ENCODE peak calls at places on chromosomes 13 and 19, in six cellular contexts. One of them, this sample, is unnamed.

GRCh38 chr13:76687467-76687866 is 198.7 kb downstream of the KCTD12 start:
- DNase-seq in OCI-LY7: no peak
- DNase-seq in A549: no peak
- DNase-seq in IMR-90: no peak
- DNase-seq in fibroblast of lung: no peak
- DNase-seq in keratinocyte: no peak
- DNase-seq in this sample: no peak

GRCh38 chr13:32134241-32134801 is 102.7 kb downstream of the FRY start:
- DNase-seq in OCI-LY7: no peak
- DNase-seq in IMR-90: peak
- DNase-seq in fibroblast of lung: peak
- DNase-seq in keratinocyte: no peak
- DNase-seq in A549: no peak
- DNase-seq in this sample: no peak

GRCh38 chr19:7852851-7853759 is 21.1 kb downstream of the PRR36 start:
- DNase-seq in A549: peak
- DNase-seq in fibroblast of lung: peak
- DNase-seq in OCI-LY7: peak
- DNase-seq in IMR-90: peak
- DNase-seq in keratinocyte: no peak
- DNase-seq in this sample: peak

GRCh38 chr13:30034448-30034795 is 184.0 kb upstream of the UBL3 start:
- DNase-seq in fibroblast of lung: peak
- DNase-seq in keratinocyte: no peak
- DNase-seq in A549: no peak
- DNase-seq in OCI-LY7: no peak
- DNase-seq in IMR-90: peak
- DNase-seq in this sample: no peak

GRCh38 chr13:22422712-22423111 is 751.8 kb downstream of the FGF9 start:
- DNase-seq in fibroblast of lung: no peak
- DNase-seq in keratinocyte: no peak
- DNase-seq in IMR-90: no peak
- DNase-seq in OCI-LY7: no peak
- DNase-seq in A549: no peak
- DNase-seq in this sample: no peak

GRCh38 chr13:41352935-41353801 is 42.1 kb downstream of the NAA16 start:
- DNase-seq in A549: peak
- DNase-seq in fibroblast of lung: peak
- DNase-seq in IMR-90: peak
- DNase-seq in keratinocyte: peak
- DNase-seq in OCI-LY7: peak
- DNase-seq in this sample: peak

GRCh38 chr19:48393559-48394330 is at the start of gene GRIN2D:
- DNase-seq in keratinocyte: no peak
- DNase-seq in A549: no peak
- DNase-seq in fibroblast of lung: peak
- DNase-seq in IMR-90: peak
- DNase-seq in OCI-LY7: peak
- DNase-seq in this sample: no peak

GRCh38 chr13:73060251-73061160 is 1.7 kb downstream of the KLF5 start:
- DNase-seq in keratinocyte: no peak
- DNase-seq in fibroblast of lung: peak
- DNase-seq in A549: no peak
- DNase-seq in OCI-LY7: no peak
- DNase-seq in IMR-90: peak
- DNase-seq in this sample: no peak

GRCh38 chr19:48772503-48772953 is 17.2 kb downstream of the FGF21 start:
- DNase-seq in A549: no peak
- DNase-seq in IMR-90: no peak
- DNase-seq in fibroblast of lung: no peak
- DNase-seq in OCI-LY7: no peak
- DNase-seq in keratinocyte: no peak
- DNase-seq in this sample: no peak

GRCh38 chr19:40410030-40410389 is 3.2 kb downstream of the PRX start:
- DNase-seq in keratinocyte: no peak
- DNase-seq in IMR-90: no peak
- DNase-seq in OCI-LY7: no peak
- DNase-seq in fibroblast of lung: no peak
- DNase-seq in A549: no peak
- DNase-seq in this sample: no peak

GRCh38 chr13:93227280-93227905 is 786 bp downstream of the GPC6 start:
- DNase-seq in fibroblast of lung: peak
- DNase-seq in keratinocyte: no peak
- DNase-seq in A549: no peak
- DNase-seq in IMR-90: peak
- DNase-seq in OCI-LY7: no peak
- DNase-seq in this sample: no peak

GRCh38 chr13:86383151-86383550 is 583.9 kb upstream of the SLITRK6 start:
- DNase-seq in fibroblast of lung: no peak
- DNase-seq in keratinocyte: no peak
- DNase-seq in IMR-90: no peak
- DNase-seq in OCI-LY7: no peak
- DNase-seq in A549: no peak
- DNase-seq in this sample: no peak

GRCh38 chr19:411723-412355 is 2.9 kb upstream of the C2CD4C start:
- DNase-seq in A549: no peak
- DNase-seq in fibroblast of lung: no peak
- DNase-seq in IMR-90: no peak
- DNase-seq in keratinocyte: no peak
- DNase-seq in OCI-LY7: no peak
- DNase-seq in this sample: no peak

GRCh38 chr13:94351292-94352000 is 128.0 kb downstream of the DCT start:
- DNase-seq in fibroblast of lung: peak
- DNase-seq in IMR-90: peak
- DNase-seq in A549: no peak
- DNase-seq in OCI-LY7: no peak
- DNase-seq in keratinocyte: no peak
- DNase-seq in this sample: no peak

GRCh38 chr13:67509039-67509438 is 278.9 kb upstream of the PCDH9 start:
- DNase-seq in OCI-LY7: no peak
- DNase-seq in A549: no peak
- DNase-seq in keratinocyte: no peak
- DNase-seq in IMR-90: no peak
- DNase-seq in fibroblast of lung: peak
- DNase-seq in this sample: no peak

GRCh38 chr19:12133069-12133468 is 7.1 kb downstream of the ZNF20 start:
- DNase-seq in OCI-LY7: no peak
- DNase-seq in keratinocyte: no peak
- DNase-seq in fibroblast of lung: peak
- DNase-seq in A549: no peak
- DNase-seq in IMR-90: no peak
- DNase-seq in this sample: no peak

GRCh38 chr19:28610731-28611130 is 602.2 kb downstream of the UQCRFS1 start:
- DNase-seq in keratinocyte: no peak
- DNase-seq in A549: no peak
- DNase-seq in IMR-90: no peak
- DNase-seq in fibroblast of lung: no peak
- DNase-seq in OCI-LY7: no peak
- DNase-seq in this sample: no peak

GRCh38 chr19:13089139-13089856 is 13.4 kb downstream of the LYL1 start:
- DNase-seq in A549: peak
- DNase-seq in fibroblast of lung: no peak
- DNase-seq in keratinocyte: no peak
- DNase-seq in IMR-90: no peak
- DNase-seq in OCI-LY7: peak
- DNase-seq in this sample: peak

GRCh38 chr19:17548145-17548544 is 7.3 kb upstream of the COLGALT1 start:
- DNase-seq in IMR-90: no peak
- DNase-seq in keratinocyte: no peak
- DNase-seq in OCI-LY7: no peak
- DNase-seq in A549: no peak
- DNase-seq in fibroblast of lung: no peak
- DNase-seq in this sample: no peak

DNA sequence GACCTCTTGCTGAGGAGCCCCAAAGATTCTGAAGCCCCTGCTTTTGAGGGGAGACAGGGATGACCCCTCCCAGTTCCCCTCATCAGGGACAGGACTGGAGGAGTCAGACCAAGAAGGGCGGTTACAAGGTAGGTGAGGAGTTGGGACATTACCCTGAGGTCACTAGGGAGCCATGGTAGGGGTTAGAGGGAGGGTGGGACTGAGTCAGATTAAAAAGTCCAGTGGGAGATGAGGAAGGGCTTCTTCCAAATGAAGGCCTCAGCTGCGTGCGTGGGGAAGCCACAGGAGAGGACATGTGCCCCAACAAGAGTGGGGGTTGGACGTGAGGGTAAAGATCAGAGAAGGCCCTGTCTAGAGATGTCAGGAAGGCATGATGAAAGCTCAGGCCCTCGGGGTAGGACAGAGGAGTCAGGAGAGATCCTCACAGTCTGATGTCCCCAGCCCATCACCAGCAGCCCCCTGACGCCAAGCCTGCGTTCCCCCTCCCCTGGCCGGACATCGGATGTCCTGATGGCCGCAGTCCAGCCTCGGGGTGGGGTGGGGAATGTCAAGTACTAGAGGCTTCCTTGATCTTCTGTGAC is 6.4 kb upstream of the MFSD12 start:
- DNase-seq in keratinocyte: no peak
- DNase-seq in A549: no peak
- DNase-seq in OCI-LY7: no peak
- DNase-seq in fibroblast of lung: no peak
- DNase-seq in IMR-90: no peak
- DNase-seq in this sample: no peak
- H3K27ac ChIP-seq in keratinocyte: no peak
- H3K27ac ChIP-seq in A549: peak
- H3K27ac ChIP-seq in OCI-LY7: no peak
- H3K27ac ChIP-seq in fibroblast of lung: no peak
- H3K27ac ChIP-seq in IMR-90: no peak
- H3K27ac ChIP-seq in this sample: no peak

GRCh38 chr13:45522571-45522970 is 57.8 kb downstream of the COG3 start:
- DNase-seq in IMR-90: peak
- DNase-seq in OCI-LY7: no peak
- DNase-seq in A549: no peak
- DNase-seq in keratinocyte: no peak
- DNase-seq in fibroblast of lung: no peak
- DNase-seq in this sample: no peak

GRCh38 chr13:45529758-45530157 is 65.0 kb downstream of the COG3 start:
- DNase-seq in A549: no peak
- DNase-seq in fibroblast of lung: no peak
- DNase-seq in IMR-90: no peak
- DNase-seq in OCI-LY7: no peak
- DNase-seq in keratinocyte: no peak
- DNase-seq in this sample: no peak

GRCh38 chr13:45527699-45528462 is 63.1 kb downstream of the COG3 start:
- DNase-seq in fibroblast of lung: peak
- DNase-seq in A549: no peak
- DNase-seq in OCI-LY7: no peak
- DNase-seq in IMR-90: peak
- DNase-seq in keratinocyte: no peak
- DNase-seq in this sample: no peak
- H3K4me2 ChIP-seq in fibroblast of lung: peak
- H3K4me2 ChIP-seq in A549: peak
- H3K4me2 ChIP-seq in OCI-LY7: no peak
- H3K4me2 ChIP-seq in IMR-90: peak
- H3K4me2 ChIP-seq in keratinocyte: no peak
- H3K4me2 ChIP-seq in this sample: no peak

GRCh38 chr13:109703250-109703649 is 83.1 kb downstream of the IRS2 start:
- DNase-seq in fibroblast of lung: no peak
- DNase-seq in OCI-LY7: no peak
- DNase-seq in A549: no peak
- DNase-seq in IMR-90: no peak
- DNase-seq in keratinocyte: no peak
- DNase-seq in this sample: no peak

GRCh38 chr13:109697936-109698335 is 88.4 kb downstream of the IRS2 start:
- DNase-seq in OCI-LY7: no peak
- DNase-seq in A549: no peak
- DNase-seq in fibroblast of lung: no peak
- DNase-seq in IMR-90: no peak
- DNase-seq in keratinocyte: no peak
- DNase-seq in this sample: no peak

GRCh38 chr13:109699628-109700071 is 86.7 kb downstream of the IRS2 start:
- DNase-seq in IMR-90: no peak
- DNase-seq in A549: no peak
- DNase-seq in keratinocyte: no peak
- DNase-seq in fibroblast of lung: no peak
- DNase-seq in OCI-LY7: no peak
- DNase-seq in this sample: no peak

GRCh38 chr13:109698779-109699178 is 87.6 kb downstream of the IRS2 start:
- DNase-seq in IMR-90: peak
- DNase-seq in keratinocyte: no peak
- DNase-seq in A549: no peak
- DNase-seq in fibroblast of lung: peak
- DNase-seq in OCI-LY7: no peak
- DNase-seq in this sample: no peak

DNA sequence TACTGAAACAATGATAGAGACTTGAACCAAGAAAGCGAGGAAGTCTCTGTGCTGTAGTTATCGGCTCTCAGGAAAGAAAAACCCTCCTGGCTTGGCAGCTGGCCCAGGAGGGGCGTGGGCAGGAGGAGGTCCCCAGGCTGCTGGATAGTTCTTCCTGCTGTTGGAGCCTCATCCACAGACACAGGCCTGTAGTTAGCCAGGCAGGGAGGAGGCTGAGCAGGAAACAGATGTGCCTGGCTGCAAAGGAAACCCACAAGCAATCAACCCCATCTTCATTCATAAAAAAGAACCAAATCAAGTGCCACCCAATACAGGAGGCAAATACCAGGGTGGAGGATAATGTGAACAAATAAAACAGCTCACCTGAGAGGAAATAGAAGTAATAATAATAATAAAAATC is 86.2 kb downstream of the IRS2 start:
- DNase-seq in A549: no peak
- DNase-seq in keratinocyte: peak
- DNase-seq in OCI-LY7: no peak
- DNase-seq in IMR-90: peak
- DNase-seq in fibroblast of lung: peak
- DNase-seq in this sample: no peak
- H3K27ac ChIP-seq in A549: peak
- H3K27ac ChIP-seq in keratinocyte: no peak
- H3K27ac ChIP-seq in OCI-LY7: no peak
- H3K27ac ChIP-seq in IMR-90: no peak
- H3K27ac ChIP-seq in fibroblast of lung: no peak
- H3K27ac ChIP-seq in this sample: no peak

DNA sequence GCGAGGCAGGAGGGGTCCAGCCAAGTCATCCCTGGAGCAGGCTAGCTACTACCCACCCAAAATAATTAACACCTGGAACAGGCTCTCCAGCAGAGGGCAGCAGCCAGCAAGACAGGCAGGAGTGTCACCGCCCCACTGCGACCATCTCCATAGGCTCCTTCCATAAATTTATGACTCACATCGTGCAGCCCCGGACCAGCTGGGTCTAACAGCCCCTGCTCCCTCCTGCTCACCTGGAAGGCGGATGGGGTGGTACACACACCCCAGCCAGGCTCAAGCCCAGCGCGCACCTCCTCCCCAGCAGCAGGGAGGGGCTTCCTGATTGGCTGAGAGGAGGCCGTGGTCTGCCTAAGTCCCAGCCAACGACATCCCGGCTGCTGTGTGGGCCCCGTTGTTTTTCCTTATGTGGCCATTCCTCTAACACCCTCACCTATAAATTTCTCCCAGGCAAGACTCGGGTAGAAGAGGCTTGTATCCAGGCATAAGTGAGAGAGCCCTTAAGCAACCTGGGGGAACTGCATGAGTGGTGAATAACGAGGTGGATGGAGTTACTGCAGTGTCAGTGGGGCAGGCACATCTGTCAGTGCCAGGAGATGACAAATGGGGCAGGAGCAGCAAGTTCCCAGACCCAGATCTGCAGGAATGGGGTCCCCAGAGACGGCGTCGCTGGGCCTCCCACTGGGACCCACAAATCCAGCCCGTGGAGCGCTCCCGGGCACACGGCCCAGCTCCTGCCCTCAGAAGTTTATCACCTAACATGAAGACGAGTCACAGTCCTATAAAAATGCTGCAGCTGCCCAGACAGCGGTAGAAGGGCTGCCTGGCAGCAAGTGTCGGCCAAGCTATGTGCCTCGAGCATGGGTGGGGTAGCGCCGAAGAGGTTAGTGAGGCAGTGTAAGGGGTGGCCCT is 43.1 kb downstream of the CEBPG start:
- DNase-seq in fibroblast of lung: peak
- DNase-seq in OCI-LY7: peak
- DNase-seq in IMR-90: peak
- DNase-seq in A549: peak
- DNase-seq in keratinocyte: peak
- DNase-seq in this sample: peak
- H3K4me2 ChIP-seq in fibroblast of lung: no peak
- H3K4me2 ChIP-seq in OCI-LY7: peak
- H3K4me2 ChIP-seq in IMR-90: no peak
- H3K4me2 ChIP-seq in A549: peak
- H3K4me2 ChIP-seq in keratinocyte: peak
- H3K4me2 ChIP-seq in this sample: no peak